ENCODE peak calls at places on chromosomes 6 and 20, in nine cellular contexts. W, R, G, L, H, D, J, U and M are unnamed samples.

GRCh38 chr6:169165561-169166300 is 87.9 kb downstream of the THBS2 start:
- DNase-seq in W (no peak), R (no peak), G (no peak), L (no peak), H (no peak), D (peak; percentile 67), J (no peak), U (no peak), M (no peak)

GRCh38 chr6:39812496-39812852 is 20.3 kb downstream of the DAAM2 start:
- DNase-seq in W (no peak), R (no peak), G (peak; percentile 2), L (no peak), H (no peak), D (no peak), J (no peak), U (no peak), M (no peak)

GRCh38 chr6:90179190-90180169 is 117.2 kb downstream of the BACH2 start:
- DNase-seq in W (no peak), R (no peak), G (no peak), L (no peak), H (peak; percentile 16), D (peak; percentile 32), J (no peak), U (no peak), M (peak; percentile 31)

GRCh38 chr20:51802170-51802745 is at the start of gene SALL4:
- DNase-seq in W (no peak), R (no peak), G (no peak), L (no peak), H (no peak), D (no peak), J (peak; percentile 84), U (no peak), M (no peak)

GRCh38 chr20:5793916-5794315 is 43.7 kb downstream of the SHLD1 start:
- DNase-seq in W (no peak), R (no peak), G (no peak), L (no peak), H (no peak), D (no peak), J (no peak), U (no peak), M (no peak)

GRCh38 chr6:11194399-11195274 is 37.8 kb downstream of the NEDD9 start:
- DNase-seq in W (no peak), R (peak; percentile 68), G (no peak), L (no peak), H (peak; percentile 79), D (peak; percentile 52), J (no peak), U (no peak), M (no peak)

GRCh38 chr6:170076466-170077165 is 214.3 kb downstream of the DLL1 start:
- DNase-seq in W (no peak), R (no peak), G (no peak), L (no peak), H (no peak), D (no peak), J (no peak), U (no peak), M (no peak)

GRCh38 chr20:63441136-63441776 is 31.2 kb downstream of the KCNQ2 start:
- DNase-seq in W (no peak), R (no peak), G (no peak), L (no peak), H (peak; percentile 46), D (no peak), J (no peak), U (no peak), M (no peak)

GRCh38 chr20:51386586-51386985 is 155.9 kb downstream of the NFATC2 start:
- DNase-seq in W (no peak), R (no peak), G (no peak), L (no peak), H (no peak), D (no peak), J (no peak), U (no peak), M (no peak)

GRCh38 chr20:54025166-54025835 is 45.1 kb downstream of the BCAS1 start:
- DNase-seq in W (no peak), R (peak; percentile 87), G (no peak), L (no peak), H (peak; percentile 60), D (peak; percentile 73), J (no peak), U (no peak), M (no peak)

GRCh38 chr20:38604873-38605303 is 3.3 kb downstream of the ARHGAP40 start:
- DNase-seq in W (no peak), R (no peak), G (no peak), L (no peak), H (peak; percentile 80), D (peak; percentile 44), J (no peak), U (peak; percentile 92), M (peak; percentile 92)

GRCh38 chr20:61986762-61987321 is 78.8 kb downstream of the TAF4 start:
- DNase-seq in W (no peak), R (no peak), G (no peak), L (no peak), H (no peak), D (no peak), J (no peak), U (no peak), M (no peak)

GRCh38 chr20:58467572-58468330 is 47.4 kb downstream of the APCDD1L start:
- DNase-seq in W (no peak), R (no peak), G (no peak), L (no peak), H (no peak), D (no peak), J (no peak), U (no peak), M (no peak)

GRCh38 chr6:51552400-51552799 is 535.0 kb downstream of the PKHD1 start:
- DNase-seq in W (no peak), R (no peak), G (no peak), L (no peak), H (no peak), D (no peak), J (no peak), U (no peak), M (no peak)